ENCODE peak calls at places on chromosomes 1 and 21, in eight cellular contexts. Q is AG10803, I is endodermal cell, U is mucosa of gallbladder, B is midbrain, L is NCI-H187, P is nephron progenitor cell, X is H4. T is an unnamed sample.

GRCh38 chr1:22317231-22317919 is 134.3 kb upstream of the ZBTB40 start:
- DNase-seq in Q (no peak), I (peak), U (no peak), B (no peak), L (no peak), P (peak), X (no peak), T (no peak)

GRCh38 chr1:209266590-209267172 is 316.8 kb upstream of the CAMK1G start:
- DNase-seq in Q (no peak), I (no peak), U (no peak), B (no peak), L (no peak), P (no peak), X (peak), T (no peak)

GRCh38 chr1:1490633-1491230 is 19.2 kb downstream of the ATAD3B start:
- DNase-seq in Q (no peak), I (no peak), U (no peak), B (no peak), L (no peak), P (no peak), X (no peak), T (no peak)

GRCh38 chr1:9544926-9545325 is 5.7 kb downstream of the SLC25A33 start:
- DNase-seq in Q (no peak), I (no peak), U (no peak), B (no peak), L (no peak), P (no peak), X (no peak), T (no peak)

GRCh38 chr21:45412909-45413581 is 8.1 kb downstream of the COL18A1 start:
- DNase-seq in Q (no peak), I (peak), U (no peak), B (no peak), L (no peak), P (no peak), X (no peak), T (no peak)

GRCh38 chr1:67162954-67163353 is 3.3 kb upstream of the IL23R start:
- DNase-seq in Q (no peak), I (no peak), U (no peak), B (no peak), L (no peak), P (no peak), X (peak), T (no peak)

GRCh38 chr1:64537942-64538341 is 68.0 kb downstream of the CACHD1 start:
- DNase-seq in Q (no peak), I (no peak), U (no peak), B (no peak), L (no peak), P (no peak), X (no peak), T (no peak)

GRCh38 chr1:39085174-39085573 is 59.0 kb downstream of the NDUFS5 start:
- DNase-seq in Q (no peak), I (no peak), U (no peak), B (no peak), L (no peak), P (no peak), X (no peak), T (no peak)

GRCh38 chr21:45029298-45029967 is 44.9 kb upstream of the ADARB1 start:
- DNase-seq in Q (peak), I (peak), U (no peak), B (peak), L (no peak), P (peak), X (no peak), T (no peak)

GRCh38 chr1:53332833-53333232 is 5.0 kb upstream of the LRP8 start:
- DNase-seq in Q (no peak), I (no peak), U (no peak), B (no peak), L (no peak), P (no peak), X (no peak), T (no peak)

GRCh38 chr1:118429856-118430255 is 244.8 kb upstream of the SPAG17 start:
- DNase-seq in Q (no peak), I (no peak), U (no peak), B (no peak), L (no peak), P (no peak), X (no peak), T (no peak)

GRCh38 chr1:5793516-5793915 is 198.7 kb downstream of the NPHP4 start:
- DNase-seq in Q (no peak), I (no peak), U (no peak), B (no peak), L (no peak), P (no peak), X (no peak), T (no peak)

GRCh38 chr1:150551784-150552691 is 2.8 kb downstream of the ADAMTSL4 start:
- DNase-seq in Q (peak), I (peak), U (peak), B (peak), L (no peak), P (no peak), X (peak), T (peak)

GRCh38 chr1:158999301-159000069 is 10.2 kb upstream of the IFI16 start:
- DNase-seq in Q (peak), I (peak), U (peak), B (peak), L (no peak), P (peak), X (peak), T (peak)

GRCh38 chr1:196317535-196318522 is 290.4 kb downstream of the KCNT2 start:
- DNase-seq in Q (peak), I (peak), U (no peak), B (peak), L (no peak), P (peak), X (peak), T (peak)

GRCh38 chr1:119790481-119791198 is 20.6 kb downstream of the REG4 start:
- DNase-seq in Q (no peak), I (no peak), U (no peak), B (no peak), L (no peak), P (no peak), X (peak), T (no peak)

GRCh38 chr1:154186177-154186576 is 5.7 kb downstream of the TPM3 start:
- DNase-seq in Q (peak), I (peak), U (peak), B (no peak), L (peak), P (peak), X (no peak), T (no peak)

GRCh38 chr1:19438552-19439196 is 46.7 kb downstream of the CAPZB start:
- DNase-seq in Q (peak), I (no peak), U (no peak), B (no peak), L (no peak), P (no peak), X (no peak), T (no peak)

GRCh38 chr21:41932576-41933258 is 21.1 kb downstream of the C2CD2 start:
- DNase-seq in Q (peak), I (no peak), U (no peak), B (no peak), L (no peak), P (no peak), X (peak), T (no peak)

GRCh38 chr1:209646558-209646957 is 5.7 kb downstream of the LAMB3 start:
- DNase-seq in Q (peak), I (peak), U (no peak), B (no peak), L (no peak), P (no peak), X (no peak), T (no peak)

GRCh38 chr1:78370779-78371482 is 119.8 kb upstream of the PTGFR start:
- DNase-seq in Q (peak), I (no peak), U (no peak), B (no peak), L (no peak), P (no peak), X (peak), T (no peak)

GRCh38 chr1:245172026-245172425 is 17.2 kb downstream of the KIF26B start:
- DNase-seq in Q (no peak), I (no peak), U (no peak), B (no peak), L (no peak), P (no peak), X (no peak), T (no peak)

GRCh38 chr21:33931799-33932390 is 16.3 kb upstream of the ATP5PO start:
- DNase-seq in Q (peak), I (no peak), U (no peak), B (no peak), L (no peak), P (no peak), X (no peak), T (no peak)

GRCh38 chr1:178513278-178513983 is 522 bp downstream of the TEX35 start:
- DNase-seq in Q (peak), I (peak), U (no peak), B (no peak), L (no peak), P (no peak), X (no peak), T (no peak)

GRCh38 chr1:31183927-31184554 is 55.6 kb downstream of the NKAIN1 start:
- DNase-seq in Q (peak), I (peak), U (peak), B (peak), L (peak), P (peak), X (no peak), T (no peak)

GRCh38 chr1:99501871-99502270 is 144.0 kb upstream of the PALMD start:
- DNase-seq in Q (no peak), I (no peak), U (no peak), B (no peak), L (no peak), P (no peak), X (no peak), T (no peak)

GRCh38 chr21:46219591-46220239 is 8.9 kb downstream of the LSS start:
- DNase-seq in Q (no peak), I (peak), U (no peak), B (no peak), L (no peak), P (no peak), X (no peak), T (no peak)

GRCh38 chr1:233033366-233033765 is 83.0 kb downstream of the NTPCR start:
- DNase-seq in Q (peak), I (no peak), U (no peak), B (no peak), L (no peak), P (no peak), X (no peak), T (no peak)

GRCh38 chr21:34889287-34889536 is 159.9 kb downstream of the RUNX1 start:
- DNase-seq in Q (peak), I (peak), U (peak), B (no peak), L (no peak), P (peak), X (peak), T (no peak)

GRCh38 chr21:41631564-41632461 is 123.9 kb upstream of the TMPRSS2 start:
- DNase-seq in Q (peak), I (no peak), U (peak), B (no peak), L (peak), P (no peak), X (peak), T (no peak)

GRCh38 chr1:19872190-19872589 is 10.0 kb upstream of the OTUD3 start:
- DNase-seq in Q (peak), I (no peak), U (peak), B (no peak), L (no peak), P (no peak), X (no peak), T (no peak)